ENCODE peak calls at places on chromosomes 13 and 19, in four cellular contexts. One of them, this sample, is unnamed.

GRCh38 chr13:102597029-102598015 is 536 bp downstream of the TPP2 start:
- DNase-seq in lung: no peak
- DNase-seq in fibroblast of pulmonary artery: peak; percentile 19
- DNase-seq in CD4-positive, alpha-beta T cell: peak; percentile 3
- DNase-seq in this sample: peak; percentile 40

GRCh38 chr19:36151144-36152051 is 849 bp downstream of the COX7A1 start:
- DNase-seq in lung: no peak
- DNase-seq in fibroblast of pulmonary artery: peak; percentile 17
- DNase-seq in CD4-positive, alpha-beta T cell: no peak
- DNase-seq in this sample: peak; percentile 65

GRCh38 chr13:25887962-25888655 is 163.7 kb downstream of the SHISA2 start:
- DNase-seq in lung: no peak
- DNase-seq in fibroblast of pulmonary artery: no peak
- DNase-seq in CD4-positive, alpha-beta T cell: no peak
- DNase-seq in this sample: no peak

GRCh38 chr13:43652751-43653150 is 134.0 kb downstream of the ENOX1 start:
- DNase-seq in lung: no peak
- DNase-seq in fibroblast of pulmonary artery: no peak
- DNase-seq in CD4-positive, alpha-beta T cell: no peak
- DNase-seq in this sample: no peak

GRCh38 chr13:77521194-77521593 is 14.3 kb upstream of the SCEL start:
- DNase-seq in lung: no peak
- DNase-seq in fibroblast of pulmonary artery: no peak
- DNase-seq in CD4-positive, alpha-beta T cell: no peak
- DNase-seq in this sample: no peak

GRCh38 chr19:45205810-45206209 is 27.2 kb downstream of the BLOC1S3 start:
- DNase-seq in lung: no peak
- DNase-seq in fibroblast of pulmonary artery: no peak
- DNase-seq in CD4-positive, alpha-beta T cell: no peak
- DNase-seq in this sample: no peak

GRCh38 chr13:25037057-25037813 is 58.7 kb upstream of the PABPC3 start:
- DNase-seq in lung: peak; percentile 46
- DNase-seq in fibroblast of pulmonary artery: peak; percentile 76
- DNase-seq in CD4-positive, alpha-beta T cell: peak; percentile 13
- DNase-seq in this sample: no peak

GRCh38 chr13:44068169-44068568 is 188.5 kb downstream of the LACC1 start:
- DNase-seq in lung: no peak
- DNase-seq in fibroblast of pulmonary artery: peak; percentile 27
- DNase-seq in CD4-positive, alpha-beta T cell: no peak
- DNase-seq in this sample: no peak

GRCh38 chr19:50158577-50158976 is 4.5 kb downstream of the IZUMO2 start:
- DNase-seq in lung: no peak
- DNase-seq in fibroblast of pulmonary artery: no peak
- DNase-seq in CD4-positive, alpha-beta T cell: no peak
- DNase-seq in this sample: no peak

GRCh38 chr19:50152578-50152977 is 10.5 kb downstream of the IZUMO2 start:
- DNase-seq in lung: no peak
- DNase-seq in fibroblast of pulmonary artery: no peak
- DNase-seq in CD4-positive, alpha-beta T cell: no peak
- DNase-seq in this sample: no peak

GRCh38 chr19:50154529-50154928 is 8.6 kb downstream of the IZUMO2 start:
- DNase-seq in lung: no peak
- DNase-seq in fibroblast of pulmonary artery: no peak
- DNase-seq in CD4-positive, alpha-beta T cell: no peak
- DNase-seq in this sample: no peak

GRCh38 chr19:50159078-50159477 is 4.0 kb downstream of the IZUMO2 start:
- DNase-seq in lung: no peak
- DNase-seq in fibroblast of pulmonary artery: no peak
- DNase-seq in CD4-positive, alpha-beta T cell: no peak
- DNase-seq in this sample: no peak

DNA sequence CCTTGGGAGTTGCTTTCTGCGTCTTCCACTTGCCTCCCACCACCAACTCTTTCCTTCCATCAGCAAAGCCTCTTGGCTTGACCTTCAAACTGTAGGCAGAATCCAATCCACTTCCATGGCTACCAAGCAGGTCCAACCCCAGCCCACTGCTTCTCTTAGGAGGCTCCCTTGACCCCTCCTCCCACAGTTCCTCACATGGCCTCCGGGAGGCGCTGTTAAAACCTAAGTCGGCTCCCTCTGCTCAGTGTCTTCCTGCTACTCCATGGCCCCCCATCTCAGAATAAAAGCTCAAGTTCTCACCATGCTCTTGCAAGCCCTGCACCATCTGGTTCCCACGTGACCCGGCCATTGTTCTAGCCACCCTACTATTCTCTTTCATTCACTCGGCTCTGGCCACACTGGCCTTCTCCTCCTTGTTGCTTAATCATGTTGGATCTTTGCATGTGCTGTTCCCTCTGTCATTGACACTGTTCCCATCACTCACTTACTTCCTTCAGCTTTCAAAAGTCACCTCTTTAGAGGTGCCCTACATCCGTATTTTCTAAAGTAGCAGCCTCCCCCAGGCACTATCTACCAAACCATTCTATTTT is 7.5 kb downstream of the IZUMO2 start:
- DNase-seq in lung: no peak
- DNase-seq in fibroblast of pulmonary artery: no peak
- DNase-seq in CD4-positive, alpha-beta T cell: no peak
- DNase-seq in this sample: no peak
- TF ChIP-seq CTCF in lung: no peak
- TF ChIP-seq CTCF in fibroblast of pulmonary artery: no peak
- TF ChIP-seq CTCF in CD4-positive, alpha-beta T cell: no peak
- TF ChIP-seq CTCF in this sample: no peak

DNA sequence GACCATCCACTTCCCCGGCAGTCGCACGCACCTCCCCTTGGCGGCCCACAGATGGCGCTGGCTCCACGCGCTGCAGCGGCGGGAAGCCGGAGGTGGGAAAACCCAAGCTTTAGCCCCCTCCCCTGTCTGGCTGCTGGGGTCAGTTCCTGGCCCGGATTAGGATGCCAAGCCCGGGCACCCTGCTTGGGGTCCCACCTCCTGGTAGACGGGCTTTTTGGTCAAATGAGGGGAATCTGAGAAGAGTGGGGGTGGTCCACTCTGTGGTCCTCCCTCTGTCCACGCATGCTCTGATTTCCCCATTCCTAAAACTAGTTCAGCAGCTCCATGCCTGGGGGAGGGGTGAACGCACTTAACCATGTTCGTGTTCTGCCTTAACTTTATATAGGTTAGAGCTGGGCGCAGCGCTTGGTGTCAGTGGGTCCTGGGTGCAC is 8.1 kb upstream of the ADGRE2 start:
- DNase-seq in lung: no peak
- DNase-seq in fibroblast of pulmonary artery: peak; percentile 9
- DNase-seq in CD4-positive, alpha-beta T cell: peak; percentile 7
- DNase-seq in this sample: no peak
- TF ChIP-seq CTCF in lung: peak; percentile 17
- TF ChIP-seq CTCF in fibroblast of pulmonary artery: peak; percentile 64
- TF ChIP-seq CTCF in CD4-positive, alpha-beta T cell: peak; percentile 59
- TF ChIP-seq CTCF in this sample: peak; percentile 27

GRCh38 chr13:100753391-100753790 is 78.8 kb upstream of the TMTC4 start:
- DNase-seq in lung: no peak
- DNase-seq in fibroblast of pulmonary artery: no peak
- DNase-seq in CD4-positive, alpha-beta T cell: no peak
- DNase-seq in this sample: no peak

DNA sequence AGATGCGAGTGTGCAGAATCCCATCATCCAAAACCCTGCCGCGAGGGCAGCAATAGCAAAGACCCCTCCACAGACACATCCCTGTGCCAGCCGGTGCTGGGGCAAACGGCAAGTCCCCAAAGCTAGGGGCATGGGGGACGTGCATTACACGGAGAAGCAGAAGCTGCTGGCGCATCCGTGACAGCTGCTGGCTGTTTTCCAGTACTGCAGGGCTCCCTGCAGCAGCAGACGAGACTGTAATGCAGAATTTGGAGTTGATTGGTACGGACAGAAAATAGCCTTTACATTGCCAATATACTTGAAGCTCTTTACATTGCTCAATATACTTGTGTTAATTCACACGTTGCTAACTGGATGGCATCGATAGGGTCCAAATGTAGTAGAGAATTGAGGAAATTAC is 77.2 kb upstream of the TMTC4 start:
- DNase-seq in lung: no peak
- DNase-seq in fibroblast of pulmonary artery: no peak
- DNase-seq in CD4-positive, alpha-beta T cell: no peak
- DNase-seq in this sample: no peak
- TF ChIP-seq CTCF in lung: no peak
- TF ChIP-seq CTCF in fibroblast of pulmonary artery: no peak
- TF ChIP-seq CTCF in CD4-positive, alpha-beta T cell: no peak
- TF ChIP-seq CTCF in this sample: no peak

GRCh38 chr13:69796256-69796655 is 311.4 kb upstream of the ATXN8OS start:
- DNase-seq in lung: no peak
- DNase-seq in fibroblast of pulmonary artery: no peak
- DNase-seq in CD4-positive, alpha-beta T cell: no peak
- DNase-seq in this sample: no peak
- TF ChIP-seq CTCF in lung: no peak
- TF ChIP-seq CTCF in fibroblast of pulmonary artery: no peak
- TF ChIP-seq CTCF in CD4-positive, alpha-beta T cell: no peak
- TF ChIP-seq CTCF in this sample: no peak

DNA sequence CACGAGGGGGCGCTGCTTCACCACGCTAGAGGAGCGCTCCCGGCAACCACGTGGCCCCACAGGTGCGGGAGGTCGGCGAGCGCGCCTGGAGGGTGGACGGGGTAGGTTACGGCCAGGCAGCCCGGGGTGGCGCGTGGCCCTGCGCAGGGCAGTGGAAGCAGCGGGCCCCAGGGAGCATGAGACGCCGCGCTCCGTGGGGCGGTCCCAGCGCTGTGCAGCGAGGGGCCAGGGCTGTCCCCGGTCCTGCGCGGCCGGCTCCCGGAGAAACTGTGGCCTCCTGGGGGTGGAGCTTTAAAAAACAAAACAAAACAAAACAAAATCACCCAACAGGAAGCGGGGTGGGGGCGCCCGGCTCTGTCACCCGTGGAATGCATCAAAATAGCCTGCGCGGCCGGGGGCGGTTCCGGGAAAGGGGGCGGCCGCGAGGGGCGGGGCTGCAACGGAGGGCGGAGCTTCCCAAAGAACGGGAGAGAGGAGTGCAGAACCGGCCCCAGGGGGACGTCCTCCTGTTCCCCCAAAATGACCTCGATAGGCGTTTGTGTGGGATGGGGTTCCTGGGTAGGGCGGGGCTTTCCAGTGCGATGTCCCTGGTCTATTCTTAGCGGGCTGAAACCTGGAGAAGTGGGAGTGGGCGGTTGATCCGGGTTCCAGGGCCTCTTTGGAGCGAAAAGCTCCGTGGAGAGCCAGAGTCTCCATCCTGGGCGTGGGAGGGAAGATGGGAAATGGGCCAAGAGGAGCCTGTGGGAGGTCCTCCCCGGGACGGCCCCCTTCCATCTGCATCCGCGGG is 27.3 kb downstream of the NUMBL start:
- DNase-seq in lung: peak; percentile 89
- DNase-seq in fibroblast of pulmonary artery: peak; percentile 91
- DNase-seq in CD4-positive, alpha-beta T cell: peak; percentile 93
- DNase-seq in this sample: peak; percentile 95
- TF ChIP-seq CTCF in lung: peak; percentile 98
- TF ChIP-seq CTCF in fibroblast of pulmonary artery: peak; percentile 68
- TF ChIP-seq CTCF in CD4-positive, alpha-beta T cell: peak; percentile 90
- TF ChIP-seq CTCF in this sample: no peak

DNA sequence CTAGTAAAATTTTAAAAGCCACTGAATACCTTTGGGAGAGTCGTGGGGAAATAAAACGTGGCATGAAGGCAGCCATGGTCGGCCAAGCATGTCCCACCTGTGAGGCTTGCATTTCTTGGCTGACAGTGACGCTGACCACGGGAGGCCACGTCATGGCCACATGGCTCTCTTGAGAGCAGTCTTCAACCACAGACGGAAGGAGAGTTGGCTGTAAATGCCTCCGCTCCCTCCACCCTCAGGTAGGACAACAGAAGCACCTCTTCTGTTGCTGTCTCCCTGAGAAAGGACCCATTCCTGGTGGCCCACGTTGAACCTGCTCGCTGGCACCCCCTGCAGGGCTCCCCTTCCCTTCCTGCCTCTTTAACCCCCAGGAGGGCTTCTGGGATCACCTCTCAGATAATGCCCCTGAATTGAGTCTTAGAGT is 10.6 kb upstream of the LRRC25 start:
- DNase-seq in lung: no peak
- DNase-seq in fibroblast of pulmonary artery: no peak
- DNase-seq in CD4-positive, alpha-beta T cell: no peak
- DNase-seq in this sample: peak; percentile 66
- TF ChIP-seq CTCF in lung: no peak
- TF ChIP-seq CTCF in fibroblast of pulmonary artery: peak; percentile 61
- TF ChIP-seq CTCF in CD4-positive, alpha-beta T cell: peak; percentile 26
- TF ChIP-seq CTCF in this sample: peak; percentile 28

DNA sequence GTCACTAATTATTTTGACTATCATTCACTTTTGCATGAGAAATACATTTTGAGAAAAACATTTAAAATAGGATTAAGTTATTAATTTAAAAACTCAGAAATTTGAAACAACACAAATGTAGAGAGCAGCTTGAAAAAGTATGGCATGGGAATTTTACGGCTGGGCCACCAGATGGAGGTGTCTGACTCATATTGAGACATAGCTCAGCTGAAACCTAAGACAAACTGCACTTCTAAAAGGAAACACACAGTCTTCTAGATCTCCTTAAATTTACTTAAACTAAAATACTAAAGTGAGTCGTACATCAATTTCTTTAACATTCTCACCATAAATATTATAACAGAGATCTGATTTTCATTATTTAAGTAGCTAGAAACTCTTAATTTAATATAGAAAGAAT is 41.9 kb upstream of the POSTN start:
- DNase-seq in lung: no peak
- DNase-seq in fibroblast of pulmonary artery: peak; percentile 91
- DNase-seq in CD4-positive, alpha-beta T cell: no peak
- DNase-seq in this sample: no peak
- TF ChIP-seq CTCF in lung: no peak
- TF ChIP-seq CTCF in fibroblast of pulmonary artery: peak; percentile 82
- TF ChIP-seq CTCF in CD4-positive, alpha-beta T cell: no peak
- TF ChIP-seq CTCF in this sample: peak; percentile 14

DNA sequence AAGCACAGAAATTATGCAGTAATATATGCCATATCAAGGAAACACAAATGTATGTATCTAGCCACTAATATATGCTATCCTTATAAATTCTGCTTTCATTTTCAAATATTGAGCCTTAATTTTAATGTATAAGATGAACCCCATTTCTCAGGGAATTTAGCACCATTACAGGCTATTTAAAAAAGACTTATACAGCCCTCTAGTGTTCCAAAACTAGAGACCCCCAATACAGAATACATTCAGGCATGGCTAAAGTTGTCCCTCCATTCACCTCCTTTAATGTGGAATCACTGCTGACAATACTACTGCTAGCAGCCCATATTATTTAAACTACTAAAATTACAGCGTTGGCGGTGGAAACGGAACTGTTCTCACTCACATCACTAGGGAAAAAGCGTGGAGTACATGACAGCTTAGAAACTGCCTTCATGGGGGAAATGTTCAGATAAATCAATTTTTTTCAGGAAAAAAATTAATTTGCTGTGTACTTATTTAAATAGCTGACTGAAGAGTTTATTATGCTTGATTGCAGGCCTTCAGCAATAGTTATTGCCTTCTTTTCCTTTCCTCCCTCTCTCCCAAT is 541.0 kb downstream of the PCDH9 start:
- DNase-seq in lung: no peak
- DNase-seq in fibroblast of pulmonary artery: peak; percentile 35
- DNase-seq in CD4-positive, alpha-beta T cell: no peak
- DNase-seq in this sample: no peak
- TF ChIP-seq CTCF in lung: no peak
- TF ChIP-seq CTCF in fibroblast of pulmonary artery: peak; percentile 43
- TF ChIP-seq CTCF in CD4-positive, alpha-beta T cell: no peak
- TF ChIP-seq CTCF in this sample: peak; percentile 17

This sample was measured in psoas muscle.